ENCODE peak calls at places on chromosomes 16 and 17, in seven cellular contexts. V is HCT116, H is GM12878, T is K562, L is H1, I is SK-N-SH, M is HepG2. Z is an unnamed sample.

GRCh38 chr17:65231662-65232335 is 94.6 kb downstream of the RGS9 start:
- DNase-seq in V (peak; percentile 74), H (peak; percentile 12), T (peak; percentile 77), L (peak; percentile 77), I (peak; percentile 86), M (peak; percentile 70), Z (peak; percentile 84)

GRCh38 chr17:35254107-35254802 is 11.4 kb downstream of the SLFN5 start:
- DNase-seq in V (peak; percentile 42), H (no peak), T (no peak), L (no peak), I (no peak), M (peak; percentile 56), Z (peak; percentile 26)

GRCh38 chr17:29251184-29251583 is 4.5 kb downstream of the CRYBA1 start:
- DNase-seq in V (no peak), H (no peak), T (no peak), L (no peak), I (no peak), M (no peak), Z (no peak)

GRCh38 chr17:64661731-64661980 is 451 bp downstream of the SMURF2 start:
- DNase-seq in V (no peak), H (no peak), T (no peak), L (no peak), I (no peak), M (no peak), Z (no peak)

GRCh38 chr17:50693041-50693682 is 14.6 kb downstream of the ANKRD40 start:
- DNase-seq in V (no peak), H (no peak), T (no peak), L (no peak), I (no peak), M (peak; percentile 92), Z (no peak)

GRCh38 chr16:50880926-50881325 is 139.0 kb downstream of the CYLD start:
- DNase-seq in V (no peak), H (no peak), T (no peak), L (peak; percentile 23), I (no peak), M (no peak), Z (no peak)

GRCh38 chr17:58277107-58277506 is 3.6 kb downstream of the MPO start:
- DNase-seq in V (peak; percentile 18), H (no peak), T (peak; percentile 63), L (no peak), I (no peak), M (no peak), Z (no peak)

GRCh38 chr16:78762222-78762621 is 662.8 kb downstream of the WWOX start:
- DNase-seq in V (no peak), H (no peak), T (no peak), L (no peak), I (no peak), M (no peak), Z (no peak)

GRCh38 chr16:75317101-75317522 is 65.7 kb upstream of the BCAR1 start:
- DNase-seq in V (no peak), H (no peak), T (no peak), L (no peak), I (no peak), M (no peak), Z (no peak)

GRCh38 chr17:63995626-63996025 is 2.5 kb upstream of the PRR29 start:
- DNase-seq in V (no peak), H (no peak), T (no peak), L (no peak), I (peak; percentile 7), M (no peak), Z (no peak)

GRCh38 chr16:66954097-66954659 is 6.9 kb upstream of the CES3 start:
- DNase-seq in V (peak; percentile 74), H (peak; percentile 45), T (peak; percentile 73), L (peak; percentile 88), I (peak; percentile 83), M (peak; percentile 85), Z (peak; percentile 65)

GRCh38 chr17:7552621-7553051 is 3.8 kb downstream of the TNFSF12 start:
- DNase-seq in V (no peak), H (peak; percentile 95), T (no peak), L (no peak), I (no peak), M (no peak), Z (no peak)

GRCh38 chr16:10964891-10965326 is 20.5 kb downstream of the CLEC16A start:
- DNase-seq in V (no peak), H (peak; percentile 94), T (no peak), L (no peak), I (no peak), M (no peak), Z (no peak)

DNA sequence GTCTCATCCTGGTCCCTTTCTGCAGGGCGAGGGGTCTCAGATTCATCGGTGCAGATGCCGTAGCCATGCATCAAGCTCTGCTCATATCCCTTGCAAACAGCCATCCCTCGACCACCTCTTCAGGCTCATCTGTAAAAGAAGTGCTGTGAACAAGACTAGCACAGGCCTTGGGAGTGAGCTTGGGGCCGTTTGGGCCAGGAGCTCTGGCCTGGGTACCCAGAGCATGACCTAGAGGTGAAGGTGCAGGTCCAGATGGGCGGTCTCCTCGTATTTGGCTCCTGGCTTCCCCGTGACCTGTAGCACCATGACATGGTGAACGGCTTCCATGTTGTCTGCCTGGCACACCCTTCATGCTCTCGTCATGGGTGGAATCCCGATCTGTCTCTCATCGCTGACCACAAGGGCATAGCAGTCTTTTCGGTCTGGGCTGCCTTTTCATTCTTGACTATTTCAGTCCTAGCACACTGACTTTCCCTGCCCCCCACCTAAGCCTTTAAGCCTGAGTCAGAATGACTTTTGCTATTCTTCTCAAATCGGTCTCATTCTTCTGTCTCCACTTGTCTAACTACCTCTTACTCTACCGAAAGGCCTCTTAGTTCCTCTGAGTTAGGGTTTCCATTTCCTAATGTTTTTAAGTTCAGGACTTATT is 216.0 kb downstream of the FOXL1 start:
- DNase-seq in V (no peak), H (no peak), T (no peak), L (no peak), I (no peak), M (no peak), Z (no peak)
- TF ChIP-seq JUND in V (no peak), H (no peak), T (no peak), L (no peak), I (no peak), M (no peak), Z (no peak)

GRCh38 chr17:37194208-37194607 is 181.6 kb upstream of the C17orf78 start:
- DNase-seq in V (no peak), H (no peak), T (no peak), L (no peak), I (no peak), M (no peak), Z (no peak)
- TF ChIP-seq JUND in V (no peak), H (no peak), T (no peak), L (no peak), I (no peak), M (no peak), Z (no peak)

GRCh38 chr17:78251773-78252103 is 20.3 kb downstream of the TMEM235 start:
- DNase-seq in V (no peak), H (no peak), T (no peak), L (no peak), I (no peak), M (no peak), Z (no peak)

GRCh38 chr17:78250891-78251772 is 19.7 kb downstream of the TMEM235 start:
- DNase-seq in V (peak; percentile 71), H (no peak), T (peak; percentile 90), L (peak; percentile 97), I (peak; percentile 99), M (peak; percentile 79), Z (peak; percentile 90)

GRCh38 chr17:78252701-78253635 is 21.5 kb downstream of the TMEM235 start:
- DNase-seq in V (no peak), H (no peak), T (no peak), L (no peak), I (no peak), M (no peak), Z (no peak)

GRCh38 chr17:78253946-78254672 is 22.7 kb downstream of the TMEM235 start:
- DNase-seq in V (peak; percentile 28), H (no peak), T (peak; percentile 90), L (peak; percentile 94), I (peak; percentile 99), M (peak; percentile 76), Z (peak; percentile 86)

GRCh38 chr17:78252111-78252634 is 20.7 kb downstream of the TMEM235 start:
- DNase-seq in V (no peak), H (no peak), T (no peak), L (no peak), I (no peak), M (no peak), Z (no peak)
- TF ChIP-seq JUND in V (no peak), H (no peak), T (no peak), L (no peak), I (no peak), M (no peak), Z (no peak)

DNA sequence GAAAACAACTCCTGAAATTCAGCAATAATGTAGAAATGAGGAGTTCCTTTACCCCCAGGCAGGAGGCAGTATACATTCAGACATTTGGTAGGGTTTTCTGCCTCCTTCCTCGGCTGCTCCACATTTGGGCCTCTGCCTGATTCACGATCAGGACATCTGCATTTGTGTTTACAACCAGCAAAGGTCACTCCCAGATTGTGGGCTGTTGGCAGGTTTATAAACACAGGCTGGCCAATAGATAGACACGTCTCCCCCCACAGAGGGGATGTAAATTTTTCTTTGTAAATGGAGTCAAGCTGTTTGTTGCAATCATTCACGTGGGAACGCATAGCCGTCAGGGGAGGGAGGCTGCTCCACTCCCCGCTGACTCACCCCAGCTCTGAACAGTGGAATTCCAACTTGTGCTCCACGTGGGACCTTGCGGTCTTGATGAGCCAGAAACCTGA is 252.1 kb upstream of the N4BP1 start:
- DNase-seq in V (peak; percentile 7), H (no peak), T (peak; percentile 14), L (peak; percentile 46), I (no peak), M (no peak), Z (no peak)
- TF ChIP-seq JUND in V (no peak), H (no peak), T (no peak), L (no peak), I (no peak), M (no peak), Z (no peak)

GRCh38 chr17:32482568-32483320 is 4.0 kb upstream of the CDK5R1 start:
- DNase-seq in V (no peak), H (no peak), T (no peak), L (no peak), I (no peak), M (no peak), Z (no peak)
- TF ChIP-seq JUND in V (no peak), H (no peak), T (no peak), L (no peak), I (no peak), M (no peak), Z (no peak)

Z was measured in T47D.